ENCODE peak calls at places on chromosomes 4 and X, in eight cellular contexts. M, G, N, E, L, J, H and O are unnamed samples.
A peak's percentile ranks its signal among the peaks of the same experiment; 100 is the strongest.

GRCh38 chr4:94407846-94408245 is 43.9 kb upstream of the PDLIM5 start:
- DNase-seq in L (no peak), H (no peak), M (no peak), N (no peak), G (no peak), J (no peak), E (no peak), O (no peak)

GRCh38 chrX:155334486-155335316 is at the start of gene CLIC2:
- DNase-seq in H (peak; percentile 30), M (no peak), N (peak; percentile 57), J (no peak), E (peak; percentile 72), G (no peak), L (no peak), O (no peak)

GRCh38 chr4:86977621-86978184 is 42.9 kb downstream of the AFF1 start:
- DNase-seq in M (no peak), L (peak; percentile 10), E (no peak), N (peak; percentile 70), G (peak; percentile 89), J (no peak), H (no peak), O (no peak)

GRCh38 chrX:116873678-116874077 is 410.9 kb upstream of the CT83 start:
- DNase-seq in L (no peak), N (no peak), G (peak; percentile 23), E (no peak), H (no peak), J (no peak), M (no peak), O (no peak)

GRCh38 chr4:6732441-6733357 is 16.7 kb downstream of the BLOC1S4 start:
- DNase-seq in M (no peak), H (peak; percentile 76), J (peak; percentile 87), N (no peak), L (no peak), G (peak; percentile 34), E (peak; percentile 48), O (no peak)

GRCh38 chrX:18449271-18449670 is 23.9 kb downstream of the CDKL5 start:
- DNase-seq in N (no peak), E (no peak), J (no peak), L (no peak), M (no peak), G (peak; percentile 84), H (no peak), O (no peak)

GRCh38 chr4:52019941-52020657 is at the start of gene LRRC66:
- DNase-seq in M (no peak), N (no peak), E (no peak), G (no peak), L (no peak), J (no peak), H (no peak), O (no peak)

GRCh38 chr4:186710521-186711119 is 13.0 kb downstream of the FAT1 start:
- DNase-seq in E (no peak), L (no peak), M (no peak), H (no peak), N (no peak), J (no peak), G (no peak), O (no peak)

GRCh38 chrX:22134681-22135080 is 102.6 kb downstream of the PHEX start:
- DNase-seq in N (no peak), J (no peak), H (no peak), G (peak; percentile 68), L (no peak), M (no peak), E (no peak), O (no peak)

GRCh38 chrX:18955676-18956075 is 28.2 kb downstream of the PHKA2 start:
- DNase-seq in E (no peak), G (no peak), L (no peak), M (no peak), J (no peak), N (no peak), H (no peak), O (no peak)

GRCh38 chrX:73215263-73215662 is 612 bp upstream of the NAP1L2 start:
- DNase-seq in H (no peak), J (no peak), M (no peak), E (no peak), L (no peak), N (no peak), G (no peak), O (no peak)

GRCh38 chrX:107676559-107677378 is 48.5 kb downstream of the PRPS1 start:
- DNase-seq in J (peak; percentile 95), L (no peak), G (peak; percentile 80), H (peak; percentile 84), M (peak; percentile 41), N (no peak), E (peak; percentile 89), O (peak; percentile 40)

GRCh38 chr4:121738780-121739547 is 26.0 kb downstream of the SMIM43 start:
- DNase-seq in G (no peak), L (no peak), E (no peak), H (no peak), J (no peak), N (no peak), M (no peak), O (no peak)

GRCh38 chr4:177489847-177490246 is 47.6 kb upstream of the AGA start:
- DNase-seq in M (no peak), J (no peak), E (no peak), N (no peak), H (no peak), L (no peak), G (no peak), O (no peak)

GRCh38 chr4:36385951-36386561 is 104.6 kb downstream of the DTHD1 start:
- DNase-seq in L (no peak), E (no peak), N (peak; percentile 78), G (no peak), M (no peak), J (no peak), H (no peak), O (peak; percentile 40)

GRCh38 chrX:97159916-97160800 is 276.4 kb downstream of the RPA4 start:
- DNase-seq in M (no peak), J (no peak), E (no peak), L (no peak), G (no peak), N (no peak), H (no peak), O (no peak)

GRCh38 chr4:64359496-64359895 is 49.8 kb downstream of the TECRL start:
- DNase-seq in N (no peak), H (no peak), M (no peak), L (no peak), E (no peak), J (no peak), G (no peak), O (no peak)

GRCh38 chr4:64781737-64782326 is 372.6 kb upstream of the TECRL start:
- DNase-seq in H (no peak), G (peak; percentile 48), L (no peak), J (no peak), M (no peak), E (no peak), N (peak; percentile 12), O (no peak)

GRCh38 chr4:138259801-138260200 is 17.7 kb upstream of the SLC7A11 start:
- DNase-seq in G (no peak), J (no peak), H (no peak), M (no peak), N (no peak), L (no peak), E (no peak), O (no peak)

GRCh38 chr4:36351082-36351666 is 69.8 kb downstream of the DTHD1 start:
- DNase-seq in L (peak; percentile 52), G (peak; percentile 33), N (peak; percentile 81), E (peak; percentile 74), M (peak; percentile 61), J (peak; percentile 72), H (peak; percentile 29), O (peak; percentile 60)

GRCh38 chr4:142901166-142901662 is 55.1 kb upstream of the INPP4B start:
- DNase-seq in N (no peak), E (no peak), L (no peak), J (no peak), G (no peak), H (no peak), M (no peak), O (no peak)

GRCh38 chrX:115093206-115093605 is 75.8 kb upstream of the IL13RA2 start:
- DNase-seq in E (no peak), H (no peak), L (no peak), N (no peak), J (no peak), M (no peak), G (no peak), O (no peak)

GRCh38 chr4:157300678-157301077 is 80.2 kb downstream of the GRIA2 start:
- DNase-seq in H (no peak), M (no peak), L (peak; percentile 3), J (no peak), G (no peak), N (no peak), E (no peak), O (no peak)

GRCh38 chr4:184648220-184649025 is 824 bp downstream of the CASP3 start:
- DNase-seq in H (peak; percentile 74), L (no peak), M (peak; percentile 25), E (peak; percentile 67), N (peak; percentile 63), J (peak; percentile 79), G (no peak), O (peak; percentile 48)

GRCh38 chr4:152962160-152962559 is 26.0 kb downstream of the FHDC1 start:
- DNase-seq in H (no peak), J (no peak), M (no peak), L (no peak), G (no peak), N (no peak), E (no peak), O (no peak)

GRCh38 chrX:14409341-14409740 is 120.0 kb upstream of the GLRA2 start:
- DNase-seq in M (no peak), G (no peak), H (no peak), J (no peak), E (no peak), L (no peak), N (no peak), O (no peak)

GRCh38 chr4:118586357-118586790 is 98.8 kb upstream of the METTL14 start:
- DNase-seq in J (no peak), E (no peak), G (no peak), H (peak; percentile 69), M (no peak), L (no peak), N (no peak), O (no peak)

GRCh38 chrX:77936299-77936698 is 25.8 kb downstream of the ATP7A start:
- DNase-seq in M (no peak), E (no peak), L (no peak), H (no peak), J (no peak), G (no peak), N (no peak), O (no peak)

GRCh38 chr4:60173718-60174117 is 1026.4 kb upstream of the ADGRL3 start:
- DNase-seq in M (no peak), G (no peak), E (no peak), L (no peak), N (no peak), J (no peak), H (no peak), O (no peak)

GRCh38 chr4:102338405-102338804 is 6.9 kb downstream of the SLC39A8 start:
- DNase-seq in L (no peak), E (no peak), J (no peak), M (no peak), G (no peak), N (no peak), H (no peak), O (no peak)

GRCh38 chrX:120819126-120819525 is 56.5 kb downstream of the CT47B1 start:
- DNase-seq in E (no peak), L (no peak), N (no peak), H (no peak), M (no peak), J (no peak), G (no peak), O (no peak)

GRCh38 chr4:47749858-47750257 is 88.0 kb downstream of the CORIN start:
- DNase-seq in E (no peak), H (no peak), J (no peak), N (no peak), M (no peak), L (no peak), G (no peak), O (no peak)

GRCh38 chrX:14027031-14027430 is 2.7 kb downstream of the GEMIN8 start:
- DNase-seq in E (no peak), J (no peak), G (no peak), H (peak; percentile 14), M (no peak), N (peak; percentile 13), L (no peak), O (no peak)

GRCh38 chrX:9670136-9670905 is 95.3 kb downstream of the GPR143 start:
- DNase-seq in H (no peak), G (no peak), L (no peak), J (no peak), E (no peak), N (no peak), M (no peak), O (no peak)